ENCODE peak calls at places on chromosomes 2 and 18, in seven cellular contexts. F is ureter, L is tibial artery, M is RPMI8226, U is spleen, X is coronary artery, T is ACHN. O is an unnamed sample.

GRCh38 chr2:77013932-77014331 is 508.2 kb downstream of the LRRTM4 start:
- DNase-seq in L (no peak), M (no peak), X (no peak), T (no peak), U (no peak), F (no peak), O (no peak)

GRCh38 chr18:64380117-64380516 is 231.2 kb upstream of the LINC00305 start:
- DNase-seq in L (no peak), T (no peak), M (no peak), F (no peak), U (no peak), X (no peak), O (no peak)

GRCh38 chr18:63377275-63377980 is 10.4 kb upstream of the KDSR start:
- DNase-seq in M (no peak), U (no peak), X (no peak), L (no peak), F (no peak), T (no peak), O (no peak)

GRCh38 chr18:75247041-75247551 is 36.5 kb downstream of the TSHZ1 start:
- DNase-seq in F (no peak), M (no peak), U (no peak), X (no peak), L (no peak), T (peak; percentile 4), O (no peak)

GRCh38 chr2:9002637-9003365 is 683 bp downstream of the MBOAT2 start:
- DNase-seq in U (peak; percentile 87), L (no peak), M (no peak), X (no peak), F (no peak), T (peak; percentile 27), O (peak; percentile 50)

GRCh38 chr18:21191596-21192307 is 50.3 kb upstream of the GREB1L start:
- DNase-seq in L (peak; percentile 40), U (no peak), M (peak; percentile 70), T (peak; percentile 42), X (peak; percentile 76), F (peak; percentile 48), O (no peak)

GRCh38 chr2:25960920-25961319 is 21.4 kb downstream of the KIF3C start:
- DNase-seq in T (no peak), L (no peak), F (no peak), X (no peak), U (no peak), M (no peak), O (peak; percentile 25)

GRCh38 chr2:240024766-240025165 is 376 bp downstream of the NDUFA10 start:
- DNase-seq in U (no peak), L (no peak), X (no peak), F (no peak), T (peak; percentile 4), M (peak; percentile 10), O (no peak)

GRCh38 chr2:88131201-88131998 is 3.5 kb upstream of the FABP1 start:
- DNase-seq in F (no peak), T (no peak), U (no peak), X (no peak), L (no peak), M (no peak), O (no peak)

GRCh38 chr2:32946314-32947075 is at the start of gene LTBP1:
- DNase-seq in L (peak; percentile 51), T (peak; percentile 69), F (peak; percentile 79), X (peak; percentile 79), U (peak; percentile 88), M (peak; percentile 80), O (peak; percentile 81)

GRCh38 chr2:2757764-2758163 is 426.7 kb upstream of the MYT1L start:
- DNase-seq in T (no peak), M (peak; percentile 62), L (no peak), F (no peak), U (peak; percentile 29), X (no peak), O (no peak)

GRCh38 chr2:133765693-133766092 is 197.4 kb upstream of the NCKAP5 start:
- DNase-seq in F (no peak), M (no peak), L (peak; percentile 65), T (no peak), X (no peak), U (no peak), O (no peak)

GRCh38 chr2:136131961-136132839 is 14.3 kb upstream of the CXCR4 start:
- DNase-seq in F (no peak), U (peak; percentile 91), X (no peak), T (no peak), M (peak; percentile 41), L (peak; percentile 37), O (no peak)

GRCh38 chr2:152647417-152648010 is 69.7 kb downstream of the PRPF40A start:
- DNase-seq in L (peak; percentile 38), U (no peak), M (no peak), X (no peak), F (peak; percentile 57), T (no peak), O (peak; percentile 55)

GRCh38 chr2:120710256-120710655 is 25.4 kb upstream of the GLI2 start:
- DNase-seq in T (no peak), F (no peak), M (no peak), U (peak; percentile 61), L (no peak), X (no peak), O (no peak)